ENCODE peak calls at places on chromosomes 16 and 17, in seven cellular contexts. C, V, W, R, Q, M and I are unnamed samples.

GRCh38 chr16:4529085-4530060 is 9.2 kb downstream of the CDIP1 start:
- DNase-seq in M (peak; percentile 45), R (no peak), V (peak; percentile 85), Q (no peak), C (peak; percentile 27), W (peak; percentile 27), I (peak; percentile 24)

GRCh38 chr17:71964559-71964958 is 156.3 kb upstream of the SOX9 start:
- DNase-seq in M (no peak), Q (no peak), R (no peak), W (no peak), V (no peak), C (no peak), I (no peak)

GRCh38 chr17:57601328-57601727 is 143.8 kb downstream of the CCDC182 start:
- DNase-seq in W (no peak), Q (no peak), R (no peak), V (no peak), C (no peak), M (no peak), I (no peak)

GRCh38 chr16:28984619-28985135 is at the start of gene LAT:
- DNase-seq in Q (no peak), R (peak; percentile 40), V (no peak), M (peak; percentile 63), W (peak; percentile 87), C (no peak), I (no peak)

GRCh38 chr17:46865100-46865499 is 13.7 kb downstream of the WNT9B start:
- DNase-seq in M (no peak), V (no peak), Q (no peak), R (no peak), C (no peak), W (no peak), I (no peak)

GRCh38 chr16:15653227-15653626 is 3.2 kb downstream of the NDE1 start:
- DNase-seq in V (peak; percentile 80), W (no peak), M (no peak), Q (no peak), R (no peak), C (peak; percentile 59), I (no peak)

GRCh38 chr16:8523932-8524331 is 66.4 kb downstream of the TMEM114 start:
- DNase-seq in R (no peak), V (no peak), M (no peak), C (no peak), W (no peak), Q (no peak), I (no peak)

GRCh38 chr16:4874686-4875085 is 27.4 kb downstream of the UBN1 start:
- DNase-seq in V (no peak), Q (no peak), C (no peak), R (no peak), M (no peak), W (no peak), I (no peak)

GRCh38 chr16:1474471-1474795 is 395 bp downstream of the CLCN7 start:
- DNase-seq in C (peak; percentile 15), M (peak; percentile 39), W (no peak), Q (no peak), V (no peak), R (no peak), I (no peak)

GRCh38 chr17:3888343-3889171 is 4.3 kb downstream of the CAMKK1 start:
- DNase-seq in Q (peak; percentile 81), V (peak; percentile 90), M (no peak), C (peak; percentile 94), W (no peak), R (peak; percentile 81), I (peak; percentile 64)

GRCh38 chr16:70467608-70468007 is 13.2 kb downstream of the FCSK start:
- DNase-seq in M (no peak), W (no peak), R (no peak), V (no peak), C (no peak), Q (no peak), I (no peak)

GRCh38 chr17:82301916-82302497 is 15.4 kb downstream of the CD7 start:
- DNase-seq in W (peak; percentile 51), R (no peak), C (no peak), V (no peak), M (peak; percentile 77), Q (no peak), I (no peak)

GRCh38 chr17:40307001-40307690 is 1.8 kb upstream of the RARA start:
- DNase-seq in C (no peak), W (no peak), Q (no peak), V (no peak), R (no peak), M (peak; percentile 24), I (no peak)

GRCh38 chr16:10945065-10945787 is 862 bp downstream of the CLEC16A start:
- DNase-seq in R (no peak), W (no peak), M (no peak), C (no peak), V (no peak), Q (no peak), I (no peak)
- H3K27ac ChIP-seq in R (no peak overlapping the region), W (peak overlapping the region; percentile 88), M (no peak overlapping the region), C (peak overlapping the region; percentile 63), V (no peak overlapping the region), Q (peak overlapping the region; percentile 86), I (peak overlapping the region; percentile 22)

DNA sequence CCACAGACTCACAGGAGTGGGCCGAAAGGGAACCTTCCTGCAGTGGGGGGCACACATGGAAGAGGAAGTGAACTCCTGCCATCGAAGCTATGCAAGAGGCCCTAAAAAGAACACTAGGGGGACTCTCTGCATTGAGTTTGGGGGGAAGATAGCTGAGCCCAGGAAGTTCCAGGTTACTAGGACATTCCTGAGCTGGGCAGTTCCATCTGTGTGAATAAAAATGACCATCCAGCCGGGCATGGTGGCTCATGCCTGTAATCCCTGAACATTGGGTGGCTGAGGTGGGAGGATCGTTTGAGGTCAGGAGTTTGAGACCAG is 211.8 kb downstream of the ZNF423 start:
- DNase-seq in C (no peak), V (no peak), Q (no peak), W (no peak), M (no peak), R (no peak), I (no peak)
- H3K27ac ChIP-seq in C (no peak overlapping the region), V (no peak overlapping the region), Q (no peak overlapping the region), W (no peak overlapping the region), M (no peak overlapping the region), R (no peak overlapping the region), I (no peak overlapping the region)

GRCh38 chr17:31499771-31500554 is 108.5 kb downstream of the RAB11FIP4 start:
- DNase-seq in C (peak; percentile 39), R (peak; percentile 70), Q (peak; percentile 77), V (peak; percentile 64), M (no peak), W (no peak), I (no peak)
- H3K27ac ChIP-seq in C (peak overlapping the region; percentile 43), R (peak overlapping the region; percentile 63), Q (peak overlapping the region; percentile 80), V (no peak overlapping the region), M (peak overlapping the region; percentile 55), W (no peak overlapping the region), I (no peak overlapping the region)

DNA sequence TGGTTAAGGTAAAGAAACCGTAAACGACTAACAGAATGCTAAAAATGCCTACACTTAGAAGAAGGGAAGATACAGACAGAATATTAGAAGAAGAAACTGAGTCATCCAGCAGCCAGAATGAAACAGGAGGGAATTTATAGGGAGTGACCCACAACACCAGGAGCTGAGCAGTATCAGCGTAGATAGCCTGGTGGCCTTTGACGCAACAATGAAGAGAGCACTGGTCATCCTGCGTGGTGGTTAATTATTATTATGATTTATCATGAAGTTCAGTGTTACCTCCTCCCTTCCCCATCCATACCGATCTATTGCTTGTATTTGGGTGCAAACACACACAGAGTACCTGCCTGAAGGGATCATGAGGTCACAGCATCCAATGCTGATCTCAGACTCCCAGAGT is 38.5 kb downstream of the ERCC4 start:
- DNase-seq in C (no peak), R (no peak), M (no peak), V (no peak), W (no peak), Q (no peak), I (no peak)
- H3K27ac ChIP-seq in C (no peak overlapping the region), R (no peak overlapping the region), M (no peak overlapping the region), V (no peak overlapping the region), W (no peak overlapping the region), Q (peak overlapping the region; percentile 78), I (no peak overlapping the region)

DNA sequence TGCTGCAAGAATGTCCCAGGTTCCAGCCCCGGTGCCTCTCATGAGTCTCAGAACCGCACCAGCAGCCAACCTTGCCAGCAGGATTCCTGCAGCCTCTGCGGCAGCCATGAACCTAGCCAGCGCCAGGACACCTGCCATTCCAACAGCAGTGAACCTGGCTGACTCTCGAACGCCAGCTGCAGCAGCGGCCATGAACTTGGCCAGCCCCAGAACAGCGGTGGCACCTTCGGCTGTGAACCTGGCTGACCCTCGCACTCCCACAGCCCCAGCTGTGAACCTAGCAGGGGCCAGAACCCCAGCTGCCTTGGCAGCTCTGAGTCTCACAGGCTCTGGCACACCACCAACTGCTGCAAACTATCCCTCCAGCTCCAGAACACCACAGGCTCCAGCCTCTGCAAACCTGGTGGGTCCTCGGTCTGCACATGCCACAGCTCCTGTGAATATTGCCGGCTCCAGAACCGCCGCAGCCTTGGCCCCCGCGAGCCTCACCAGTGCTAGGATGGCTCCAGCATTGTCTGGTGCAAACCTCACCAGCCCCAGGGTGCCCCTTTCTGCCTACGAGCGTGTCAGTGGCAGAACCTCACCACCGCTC is 9.8 kb downstream of the ELOB start:
- DNase-seq in M (peak; percentile 78), Q (no peak), R (no peak), W (no peak), C (no peak), V (no peak), I (no peak)
- H3K27ac ChIP-seq in M (no peak overlapping the region), Q (no peak overlapping the region), R (no peak overlapping the region), W (no peak overlapping the region), C (peak overlapping the region; percentile 93), V (no peak overlapping the region), I (no peak overlapping the region)

GRCh38 chr17:16129441-16129840 is 85.9 kb downstream of the NCOR1 start:
- DNase-seq in M (no peak), Q (no peak), V (no peak), C (no peak), W (no peak), R (no peak), I (no peak)

GRCh38 chr17:16129844-16130243 is 85.5 kb downstream of the NCOR1 start:
- DNase-seq in M (no peak), W (no peak), V (no peak), C (no peak), Q (no peak), R (no peak), I (no peak)

GRCh38 chr17:16135461-16135860 is 79.9 kb downstream of the NCOR1 start:
- DNase-seq in M (no peak), C (no peak), Q (no peak), W (no peak), V (no peak), R (no peak), I (no peak)

DNA sequence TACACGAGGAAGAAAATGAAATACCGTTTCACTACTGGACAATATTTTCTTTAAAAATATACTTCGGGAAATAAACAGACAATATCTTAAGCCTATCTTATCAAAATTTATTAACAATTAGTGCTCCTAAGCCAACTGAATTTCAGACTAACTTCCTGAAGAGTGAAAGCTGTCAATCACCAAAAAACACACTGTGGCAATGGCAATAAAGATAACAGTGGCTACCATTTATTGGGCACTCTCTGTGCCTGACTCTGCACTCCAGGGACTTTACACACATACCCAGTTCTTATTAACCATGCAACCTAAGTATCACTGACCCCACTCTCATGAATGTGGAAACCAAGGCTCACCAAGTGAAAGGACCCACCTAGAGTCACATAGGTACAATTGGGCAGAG is 83.7 kb downstream of the NCOR1 start:
- DNase-seq in W (no peak), C (no peak), Q (no peak), M (no peak), V (no peak), R (no peak), I (no peak)
- H3K27ac ChIP-seq in W (no peak overlapping the region), C (no peak overlapping the region), Q (no peak overlapping the region), M (no peak overlapping the region), V (no peak overlapping the region), R (no peak overlapping the region), I (no peak overlapping the region)